ENCODE peak calls at places on chromosomes 3 and 15, in nine cellular contexts. B is suprapubic skin, Z is IMR-90, O is heart left ventricle, L is adrenal gland, N is GM12878, U is A549, A is spleen, D is stomach. I is an unnamed sample.

GRCh38 chr3:16516695-16517481 is 3.4 kb upstream of the RFTN1 start:
- DNase-seq in B (no peak), Z (peak; percentile 74), O (peak; percentile 40), L (peak; percentile 24), N (no peak), U (peak; percentile 38), A (peak; percentile 84), D (no peak), I (no peak)

GRCh38 chr15:86163771-86164170 is 84.1 kb downstream of the AGBL1 start:
- DNase-seq in B (no peak), Z (no peak), O (no peak), L (peak; percentile 56), N (no peak), U (no peak), A (no peak), D (no peak), I (no peak)

GRCh38 chr3:123258811-123259420 is 57.2 kb downstream of the SEC22A start:
- DNase-seq in B (no peak), Z (peak; percentile 69), O (no peak), L (no peak), N (no peak), U (peak; percentile 65), A (no peak), D (no peak), I (no peak)

GRCh38 chr15:85379403-85380131 is 836 bp upstream of the AKAP13 start:
- DNase-seq in B (no peak), Z (no peak), O (no peak), L (no peak), N (no peak), U (peak; percentile 27), A (no peak), D (no peak), I (no peak)

GRCh38 chr3:188583476-188584161 is 429.7 kb downstream of the LPP start:
- DNase-seq in B (no peak), Z (peak; percentile 29), O (no peak), L (no peak), N (no peak), U (peak; percentile 39), A (no peak), D (no peak), I (no peak)

GRCh38 chr3:149638401-149639092 is 19.3 kb downstream of the WWTR1 start:
- DNase-seq in B (no peak), Z (peak; percentile 88), O (no peak), L (peak; percentile 24), N (no peak), U (no peak), A (no peak), D (no peak), I (no peak)

GRCh38 chr15:70274255-70274654 is 176.5 kb upstream of the TLE3 start:
- DNase-seq in B (no peak), Z (no peak), O (no peak), L (peak; percentile 1), N (no peak), U (no peak), A (no peak), D (no peak), I (no peak)

GRCh38 chr3:43632269-43632733 is 10.5 kb upstream of the ANO10 start:
- DNase-seq in B (no peak), Z (peak; percentile 90), O (no peak), L (peak; percentile 38), N (no peak), U (peak; percentile 81), A (no peak), D (no peak), I (no peak)

GRCh38 chr3:101484805-101485620 is 28.0 kb downstream of the SENP7 start:
- DNase-seq in B (no peak), Z (peak; percentile 63), O (no peak), L (no peak), N (no peak), U (peak; percentile 11), A (no peak), D (no peak), I (no peak)

GRCh38 chr3:128054363-128054762 is 2.1 kb downstream of the SEC61A1 start:
- DNase-seq in B (no peak), Z (peak; percentile 72), O (no peak), L (peak; percentile 78), N (no peak), U (no peak), A (no peak), D (no peak), I (no peak)

GRCh38 chr15:40106203-40107161 is 2.2 kb downstream of the BMF start:
- DNase-seq in B (peak; percentile 90), Z (peak; percentile 49), O (peak; percentile 69), L (peak; percentile 64), N (peak; percentile 83), U (peak; percentile 36), A (peak; percentile 86), D (peak; percentile 83), I (peak; percentile 85)

GRCh38 chr15:101531170-101531569 is 41.7 kb upstream of the PCSK6 start:
- DNase-seq in B (no peak), Z (no peak), O (no peak), L (no peak), N (no peak), U (no peak), A (no peak), D (no peak), I (peak; percentile 72)
- TF ChIP-seq POLR2A in B (no peak), Z (no peak), O (no peak), L (no peak), N (no peak), U (no peak), A (no peak), D (no peak), I (no peak)

DNA sequence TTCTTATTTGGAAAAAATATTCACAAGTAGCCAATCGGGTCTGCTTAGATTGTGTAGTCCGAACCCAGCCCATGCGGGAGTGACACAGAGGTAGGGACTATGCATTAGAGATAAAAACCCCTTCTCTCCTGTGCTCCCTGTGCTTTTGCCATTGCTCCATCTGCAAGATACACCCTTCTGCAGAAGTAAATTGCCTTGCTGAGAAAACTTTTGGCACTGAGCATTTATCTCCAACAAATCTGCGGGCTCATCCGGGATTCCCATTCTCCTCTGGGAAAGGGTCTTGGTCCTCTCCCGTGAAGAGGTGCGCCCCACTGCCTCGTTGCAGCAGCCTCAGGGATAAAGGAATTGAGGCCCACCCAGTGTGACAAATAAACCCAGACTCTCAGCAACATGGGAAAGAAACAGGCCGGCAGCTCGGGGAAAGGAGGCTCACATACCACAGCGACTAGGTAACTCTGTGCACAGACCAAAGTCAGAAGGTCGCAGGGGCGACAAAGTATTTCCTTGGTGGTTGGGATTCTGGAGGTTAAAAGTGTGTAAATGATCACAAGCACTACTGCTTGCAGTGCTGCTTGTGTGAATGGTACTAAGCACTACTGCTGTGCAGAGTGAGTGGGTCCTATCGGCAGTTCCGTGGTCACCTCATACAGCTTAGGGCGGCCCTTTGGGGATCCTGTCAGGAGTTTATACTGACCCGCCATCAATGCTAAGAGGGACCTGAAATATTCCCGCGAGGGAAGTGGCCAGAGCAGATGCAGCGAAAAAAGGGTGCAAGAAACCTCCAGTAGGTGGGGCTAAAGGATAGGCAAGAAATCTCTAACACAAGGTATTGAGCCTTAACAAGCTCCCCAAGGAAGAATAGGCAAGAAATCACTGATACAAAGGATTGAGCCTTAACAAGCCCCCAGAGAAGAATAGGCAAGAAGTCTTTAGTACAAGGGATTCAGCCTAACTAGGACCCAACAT is 54.3 kb downstream of the GSK3B start:
- DNase-seq in B (no peak), Z (no peak), O (no peak), L (no peak), N (no peak), U (peak; percentile 22), A (no peak), D (no peak), I (no peak)
- TF ChIP-seq CTCF in B (no peak), Z (no peak), O (no peak), L (no peak), N (peak; percentile 10), U (peak; percentile 11), A (peak; percentile 18), D (no peak), I (no peak)

GRCh38 chr3:190621209-190621608 is 107.3 kb downstream of the IL1RAP start:
- DNase-seq in B (no peak), Z (no peak), O (no peak), L (no peak), N (no peak), U (no peak), A (no peak), D (no peak), I (no peak)

GRCh38 chr3:190621971-190622370 is 108.1 kb downstream of the IL1RAP start:
- DNase-seq in B (no peak), Z (no peak), O (no peak), L (no peak), N (no peak), U (no peak), A (no peak), D (no peak), I (no peak)

GRCh38 chr3:190629088-190629487 is 115.2 kb downstream of the IL1RAP start:
- DNase-seq in B (no peak), Z (no peak), O (no peak), L (no peak), N (no peak), U (no peak), A (no peak), D (no peak), I (no peak)

GRCh38 chr3:190626951-190627620 is 113.2 kb downstream of the IL1RAP start:
- DNase-seq in B (no peak), Z (no peak), O (no peak), L (no peak), N (no peak), U (no peak), A (no peak), D (no peak), I (no peak)

DNA sequence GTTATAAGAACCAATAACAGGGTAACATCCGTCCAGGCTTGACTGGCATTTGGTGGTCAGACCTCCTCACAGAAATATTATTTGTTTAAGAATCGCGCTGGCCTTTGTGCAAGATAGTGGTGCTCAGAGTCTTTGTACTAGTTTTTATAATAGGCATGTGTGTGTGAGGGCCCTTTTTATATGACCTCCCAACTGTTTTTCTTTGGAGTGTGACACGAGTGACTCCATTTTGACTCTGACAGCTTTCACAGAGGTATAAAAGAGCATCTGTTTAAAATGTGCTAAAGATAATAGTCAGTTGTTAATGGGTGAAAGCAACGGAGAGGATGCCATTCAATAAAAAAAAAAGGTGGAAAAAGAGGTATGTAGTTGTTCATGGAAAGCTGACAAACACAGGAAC is 110.4 kb downstream of the IL1RAP start:
- DNase-seq in B (no peak), Z (no peak), O (no peak), L (no peak), N (no peak), U (no peak), A (no peak), D (no peak), I (no peak)
- H3K4me3 ChIP-seq in B (no peak overlapping the region), Z (no peak overlapping the region), O (no peak overlapping the region), L (no peak overlapping the region), N (no peak overlapping the region), U (no peak overlapping the region), A (no peak overlapping the region), D (no peak overlapping the region), I (no peak overlapping the region)

DNA sequence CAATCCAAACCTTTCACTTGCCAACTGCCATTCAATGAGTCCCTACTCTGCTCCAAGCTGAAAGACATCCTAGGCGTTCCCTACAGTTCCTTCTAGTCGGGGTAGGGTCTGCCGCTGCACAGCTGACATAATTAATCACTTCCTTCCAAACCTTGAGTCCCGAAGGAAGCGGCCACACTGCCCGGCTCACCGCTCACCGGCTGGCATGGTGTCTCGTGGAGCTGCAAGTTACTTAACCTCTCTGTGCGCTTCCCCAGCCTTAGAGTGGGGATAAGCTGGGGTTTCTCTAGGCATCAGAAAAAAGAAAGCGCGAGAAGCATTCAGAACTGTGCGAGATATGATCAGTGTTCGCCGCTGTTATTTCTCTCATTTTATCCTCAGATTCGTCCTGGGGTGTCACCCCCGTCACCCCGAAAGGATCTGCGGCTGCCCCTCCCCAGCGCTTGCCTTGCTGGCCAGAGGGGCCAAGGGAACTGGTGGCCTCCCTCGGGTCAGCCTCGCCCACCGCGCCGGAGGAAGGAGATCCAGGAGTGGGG is 748 bp downstream of the MRPS25 start:
- DNase-seq in B (no peak), Z (peak; percentile 25), O (no peak), L (peak; percentile 35), N (no peak), U (peak; percentile 20), A (no peak), D (no peak), I (no peak)
- TF ChIP-seq POLR2A in B (no peak), Z (no peak), O (no peak), L (no peak), N (no peak), U (no peak), A (no peak), D (no peak), I (no peak)